ENCODE peak calls at places on chromosomes 7 and 10, in five cellular contexts. G is ovary, S is GM10248, H is amniotic stem cell, K is mesendoderm. N is an unnamed sample.

GRCh38 chr7:18555968-18556367 is 60.4 kb downstream of the HDAC9 start:
- DNase-seq in K (no peak), H (no peak), S (no peak), G (no peak), N (no peak)

GRCh38 chr7:107981466-107981865 is 21.5 kb downstream of the LAMB1 start:
- DNase-seq in H (no peak), G (no peak), S (no peak), K (no peak), N (no peak)

GRCh38 chr7:110960811-110961210 is 130.1 kb upstream of the LRRN3 start:
- DNase-seq in S (no peak), K (no peak), H (no peak), G (no peak), N (no peak)

GRCh38 chr7:147595076-147595475 is 995.5 kb upstream of the C7orf33 start:
- DNase-seq in G (no peak), S (no peak), K (no peak), H (no peak), N (no peak)

GRCh38 chr10:29532256-29532878 is 102.4 kb downstream of the SVIL start:
- DNase-seq in K (no peak), G (no peak), S (no peak), H (no peak), N (no peak)

GRCh38 chr10:132611986-132612385 is 74.4 kb downstream of the INPP5A start:
- DNase-seq in S (no peak), K (no peak), G (peak), H (no peak), N (no peak)

GRCh38 chr10:44154956-44155355 is 229.9 kb downstream of the CXCL12 start:
- DNase-seq in H (no peak), S (no peak), K (no peak), G (no peak), N (no peak)

GRCh38 chr7:633381-634018 is 93.0 kb upstream of the DNAAF5 start:
- DNase-seq in G (no peak), S (no peak), K (no peak), H (no peak), N (no peak)

GRCh38 chr7:138863931-138864330 is 65.9 kb upstream of the ATP6V0A4 start:
- DNase-seq in H (no peak), G (no peak), K (no peak), S (no peak), N (no peak)

GRCh38 chr10:47225928-47226645 is 73.9 kb upstream of the GDF10 start:
- DNase-seq in K (no peak), S (no peak), H (no peak), G (no peak), N (no peak)

GRCh38 chr10:47024399-47025252 is 113.4 kb downstream of the PTPN20 start:
- DNase-seq in K (peak), G (peak), S (peak), H (no peak), N (peak)

GRCh38 chr7:42982604-42983115 is 50.5 kb downstream of the MRPL32 start:
- DNase-seq in G (no peak), S (no peak), H (no peak), K (peak), N (no peak)

GRCh38 chr7:16913643-16914042 is 31.9 kb upstream of the AGR3 start:
- DNase-seq in K (peak), G (no peak), S (no peak), H (no peak), N (no peak)

N was measured in heart left ventricle.